ENCODE peak calls at places on chromosomes 12 and 14, in four cellular contexts. S, V, O and X are unnamed samples.

GRCh38 chr12:14239935-14240872 is 125.3 kb upstream of the ATF7IP start:
- DNase-seq in O (peak; percentile 75), V (no peak), S (peak; percentile 52), X (no peak)

GRCh38 chr14:61296707-61297502 is 15.8 kb upstream of the TMEM30B start:
- DNase-seq in V (peak; percentile 20), S (no peak), O (peak; percentile 23), X (no peak)

GRCh38 chr12:116856729-116857128 is 24.5 kb downstream of the HRK start:
- DNase-seq in V (no peak), S (no peak), O (no peak), X (no peak)

GRCh38 chr14:90578283-90578985 is 181.6 kb downstream of the CALM1 start:
- DNase-seq in O (no peak), V (no peak), S (no peak), X (no peak)

GRCh38 chr12:15601210-15601800 is 187.9 kb downstream of the EPS8 start:
- DNase-seq in S (no peak), O (no peak), V (no peak), X (no peak)

GRCh38 chr12:101881228-101881627 is 3.8 kb downstream of the DRAM1 start:
- DNase-seq in S (no peak), V (no peak), O (no peak), X (no peak)

GRCh38 chr12:60042835-60043234 is 447.0 kb downstream of the SLC16A7 start:
- DNase-seq in O (no peak), V (no peak), S (no peak), X (no peak)

GRCh38 chr12:78470354-78471195 is 394.0 kb upstream of the SYT1 start:
- DNase-seq in S (no peak), V (peak; percentile 27), O (no peak), X (peak; percentile 27)

GRCh38 chr12:6223545-6223944 is 23.3 kb downstream of the CD9 start:
- DNase-seq in V (no peak), S (no peak), O (no peak), X (no peak)

GRCh38 chr12:29888777-29889176 is 105.0 kb upstream of the TMTC1 start:
- DNase-seq in V (no peak), S (no peak), O (no peak), X (no peak)

GRCh38 chr12:99093166-99093565 is 448.1 kb downstream of the APAF1 start:
- DNase-seq in O (no peak), S (no peak), V (no peak), X (peak; percentile 13)

GRCh38 chr12:1855241-1855640 is 34.9 kb downstream of the LRTM2 start:
- DNase-seq in O (no peak), V (no peak), S (no peak), X (no peak)

GRCh38 chr12:132593938-132594358 is 16.4 kb downstream of the LRCOL1 start:
- DNase-seq in O (no peak), V (peak; percentile 96), S (peak; percentile 77), X (peak; percentile 66)
- TF ChIP-seq ZNF274 in O (no peak), V (no peak), S (no peak), X (no peak)

DNA sequence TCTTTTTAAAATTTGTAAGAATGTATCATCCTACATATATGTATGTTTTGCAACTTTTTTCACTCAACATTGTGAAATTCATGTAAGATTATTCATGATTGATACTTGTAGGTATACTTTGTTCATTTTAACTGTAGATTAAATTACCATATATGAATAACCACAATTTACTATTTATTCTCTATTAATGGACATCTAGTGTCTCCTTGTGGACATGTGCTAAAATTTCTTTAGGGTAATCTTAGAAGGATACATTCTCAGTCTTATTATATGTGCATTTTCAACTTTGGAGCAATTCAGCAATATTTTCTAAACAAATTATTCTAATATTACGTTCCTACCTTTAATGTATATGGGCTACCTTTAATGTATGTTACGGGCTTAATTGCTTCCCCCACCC is 192.4 kb downstream of the FUT8 start:
- DNase-seq in V (no peak), S (no peak), O (no peak), X (no peak)
- TF ChIP-seq SUZ12 in V (no peak), S (no peak), O (no peak), X (no peak)

DNA sequence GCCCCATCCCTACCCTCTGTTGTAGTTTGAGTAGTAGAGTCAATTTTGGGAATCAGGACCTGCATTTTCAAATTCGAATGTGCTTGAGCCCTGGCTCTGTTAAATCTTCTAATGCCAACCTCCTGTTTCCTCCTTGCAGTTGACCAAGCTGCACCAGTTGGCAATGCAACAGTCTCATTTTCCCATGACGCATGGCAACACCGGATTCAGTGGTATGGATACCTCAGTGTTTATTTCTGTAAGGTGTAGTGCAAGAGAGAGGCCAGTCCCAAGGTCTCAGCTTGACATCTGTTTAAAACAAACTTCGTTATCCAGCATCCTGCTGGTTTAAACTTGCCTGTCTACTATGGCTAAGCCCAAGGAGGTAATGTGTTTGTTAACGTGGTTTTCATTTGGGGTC is 15.2 kb downstream of the PCBP2 start:
- DNase-seq in S (no peak), V (no peak), O (no peak), X (no peak)
- H3K4me1 ChIP-seq in S (no peaks in the 10 kb centered on the region), V (peaks cover 36% of the 10 kb centered on the region), O (peaks cover 4% of the 10 kb centered on the region), X (peaks cover 7% of the 10 kb centered on the region)

GRCh38 chr12:20625531-20625930 is 69.6 kb upstream of the SLCO1C1 start:
- DNase-seq in V (no peak), O (no peak), S (no peak), X (no peak)

GRCh38 chr12:20616093-20616492 is 79.0 kb upstream of the SLCO1C1 start:
- DNase-seq in O (no peak), S (no peak), V (no peak), X (no peak)

GRCh38 chr12:20624718-20625117 is 70.4 kb upstream of the SLCO1C1 start:
- DNase-seq in S (no peak), O (no peak), V (peak; percentile 56), X (peak; percentile 33)

DNA sequence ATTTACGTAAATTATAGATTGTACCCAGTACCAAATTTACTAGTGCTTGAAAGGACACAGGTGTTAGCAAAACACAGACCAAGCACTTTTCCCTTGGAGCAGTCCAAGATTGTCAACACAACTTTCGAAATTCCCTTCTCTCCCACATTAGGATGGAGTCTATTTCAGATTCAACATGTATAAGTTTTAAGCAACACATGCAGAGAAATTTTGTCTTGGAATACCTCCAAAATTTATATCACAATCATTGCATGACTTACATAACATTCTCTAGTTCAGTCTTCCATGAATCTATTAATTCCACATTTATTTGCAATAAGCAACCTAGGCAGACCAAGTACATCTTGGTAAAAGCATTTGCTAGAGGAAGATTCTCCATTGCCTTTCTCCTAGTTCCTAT is 74.8 kb upstream of the SLCO1C1 start:
- DNase-seq in V (no peak), S (no peak), O (no peak), X (no peak)
- TF ChIP-seq ZNF274 in V (no peak), S (no peak), O (no peak), X (no peak)

GRCh38 chr12:107929436-107929835 is 154.9 kb downstream of the ASCL4 start:
- DNase-seq in V (peak; percentile 35), S (no peak), O (no peak), X (no peak)

GRCh38 chr12:107921062-107921461 is 146.6 kb downstream of the ASCL4 start:
- DNase-seq in V (no peak), S (no peak), O (no peak), X (no peak)

GRCh38 chr12:107925125-107925524 is 150.6 kb downstream of the ASCL4 start:
- DNase-seq in S (no peak), O (no peak), V (no peak), X (no peak)
- TF ChIP-seq SUZ12 in S (no peak), O (no peak), V (no peak), X (no peak)

GRCh38 chr14:104388631-104389325 is 190.8 kb upstream of the C14orf180 start:
- DNase-seq in S (no peak), O (no peak), V (no peak), X (no peak)
- H3K4me1 ChIP-seq in S (no peaks in the 10 kb centered on the region), O (peaks cover 5% of the 10 kb centered on the region), V (no peaks in the 10 kb centered on the region), X (peaks cover 4% of the 10 kb centered on the region)

GRCh38 chr14:95536036-95536577 is 1.3 kb downstream of the GLRX5 start:
- DNase-seq in O (no peak), S (no peak), V (no peak), X (no peak)

GRCh38 chr14:95534299-95535225 is at the start of gene GLRX5:
- DNase-seq in O (peak; percentile 100), S (peak; percentile 94), V (peak; percentile 100), X (peak; percentile 97)

GRCh38 chr14:95535226-95536021 is 574 bp downstream of the GLRX5 start:
- DNase-seq in S (no peak), O (no peak), V (no peak), X (no peak)

GRCh38 chr14:95533391-95533821 is 1.4 kb upstream of the GLRX5 start:
- DNase-seq in O (no peak), V (peak; percentile 21), S (no peak), X (no peak)

DNA sequence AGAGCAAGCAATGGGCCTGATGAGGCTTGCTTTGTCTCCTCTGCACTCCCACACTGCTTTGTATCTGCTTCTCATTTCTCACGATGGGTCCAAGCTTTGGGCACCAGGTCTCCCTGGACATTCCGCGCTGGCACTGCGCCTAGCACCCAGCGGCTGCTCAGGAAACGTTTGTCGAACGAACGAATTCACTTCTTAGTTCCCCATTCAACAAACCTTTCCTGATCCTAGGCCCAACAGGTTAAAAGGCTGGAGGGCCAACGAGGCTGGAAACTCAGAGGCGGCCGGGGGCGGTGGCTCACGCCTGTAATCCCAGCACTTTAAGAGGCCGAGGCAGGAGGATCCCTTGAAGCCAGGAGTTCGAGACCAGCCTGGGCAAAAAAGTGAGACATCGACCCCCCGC is 1.0 kb upstream of the GLRX5 start:
- DNase-seq in V (no peak), O (no peak), S (no peak), X (no peak)
- TF ChIP-seq ZNF274 in V (no peak), O (no peak), S (no peak), X (no peak)

GRCh38 chr12:47892819-47893218 is 12.0 kb downstream of the VDR start:
- DNase-seq in S (no peak), V (no peak), O (no peak), X (no peak)
- TF ChIP-seq SUZ12 in S (no peak), V (no peak), O (no peak), X (no peak)

GRCh38 chr14:44961730-44962572 is at the start of the genes KLHL28 and TOGARAM1:
- DNase-seq in V (peak; percentile 100), O (peak; percentile 100), S (peak; percentile 91), X (peak; percentile 93)

GRCh38 chr14:44961151-44961729 is 507 bp downstream of the KLHL28 start:
- DNase-seq in V (no peak), O (no peak), S (no peak), X (peak; percentile 28)

GRCh38 chr14:44960146-44960545 is 1.6 kb downstream of the KLHL28 start:
- DNase-seq in O (no peak), S (no peak), V (no peak), X (no peak)

GRCh38 chr14:44960646-44961045 is 1.1 kb downstream of the KLHL28 start:
- DNase-seq in V (no peak), S (no peak), O (no peak), X (no peak)

DNA sequence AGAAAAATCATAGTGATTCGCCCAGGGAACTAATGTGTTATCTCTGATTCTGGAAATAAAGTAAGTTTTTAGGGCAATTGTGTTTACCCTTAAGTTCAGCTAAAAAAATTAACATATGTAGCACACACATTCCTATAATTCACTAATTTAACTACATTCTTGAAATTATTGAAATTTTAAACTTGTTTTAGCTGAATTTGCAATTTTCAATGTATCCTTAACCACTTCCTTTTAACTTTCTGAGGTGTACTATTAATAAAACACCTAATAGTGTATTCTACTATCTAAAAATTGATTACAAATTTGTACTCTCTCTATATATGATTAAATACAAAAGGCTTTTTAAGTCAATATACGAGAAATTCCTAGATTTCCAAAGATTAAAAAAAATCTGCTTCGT is 2.2 kb downstream of the KLHL28 start:
- DNase-seq in S (no peak), O (no peak), V (no peak), X (no peak)
- H3K4me1 ChIP-seq in S (peaks cover 3% of the 10 kb centered on the region), O (no peaks in the 10 kb centered on the region), V (peaks cover 38% of the 10 kb centered on the region), X (no peaks in the 10 kb centered on the region)